ENCODE peak calls at places on chromosome 17, in six cellular contexts. One of them, this sample, is unnamed.

GRCh38 chr17:28896491-28896883 is 1.0 kb downstream of the FLOT2 start:
- DNase-seq in heart left ventricle: no peak
- DNase-seq in effector memory CD4-positive, alpha-beta T cell: no peak
- DNase-seq in lower lobe of right lung: no peak
- DNase-seq in dorsolateral prefrontal cortex: no peak
- DNase-seq in AG10803: no peak
- DNase-seq in this sample: no peak

GRCh38 chr17:64403881-64404460 is 13.3 kb upstream of the PECAM1 start:
- DNase-seq in heart left ventricle: no peak
- DNase-seq in effector memory CD4-positive, alpha-beta T cell: no peak
- DNase-seq in lower lobe of right lung: no peak
- DNase-seq in dorsolateral prefrontal cortex: no peak
- DNase-seq in AG10803: no peak
- DNase-seq in this sample: no peak

GRCh38 chr17:82356845-82357355 is 2.1 kb upstream of the TEX19 start:
- DNase-seq in heart left ventricle: no peak
- DNase-seq in effector memory CD4-positive, alpha-beta T cell: no peak
- DNase-seq in lower lobe of right lung: no peak
- DNase-seq in dorsolateral prefrontal cortex: no peak
- DNase-seq in AG10803: no peak
- DNase-seq in this sample: peak

GRCh38 chr17:67685351-67685750 is 32.4 kb upstream of the NOL11 start:
- DNase-seq in heart left ventricle: no peak
- DNase-seq in effector memory CD4-positive, alpha-beta T cell: no peak
- DNase-seq in lower lobe of right lung: no peak
- DNase-seq in dorsolateral prefrontal cortex: no peak
- DNase-seq in AG10803: no peak
- DNase-seq in this sample: no peak

GRCh38 chr17:81714412-81715106 is 2.5 kb downstream of the SLC25A10 start:
- DNase-seq in heart left ventricle: no peak
- DNase-seq in effector memory CD4-positive, alpha-beta T cell: no peak
- DNase-seq in lower lobe of right lung: no peak
- DNase-seq in dorsolateral prefrontal cortex: no peak
- DNase-seq in AG10803: no peak
- DNase-seq in this sample: peak

GRCh38 chr17:12613566-12613965 is 52.1 kb upstream of the MYOCD start:
- DNase-seq in heart left ventricle: no peak
- DNase-seq in effector memory CD4-positive, alpha-beta T cell: no peak
- DNase-seq in lower lobe of right lung: no peak
- DNase-seq in dorsolateral prefrontal cortex: no peak
- DNase-seq in AG10803: peak
- DNase-seq in this sample: no peak

GRCh38 chr17:2391597-2392251 is 9.1 kb downstream of the MNT start:
- DNase-seq in heart left ventricle: no peak
- DNase-seq in effector memory CD4-positive, alpha-beta T cell: no peak
- DNase-seq in lower lobe of right lung: no peak
- DNase-seq in dorsolateral prefrontal cortex: no peak
- DNase-seq in AG10803: no peak
- DNase-seq in this sample: no peak

GRCh38 chr17:29835438-29836351 is 94.3 kb downstream of the SSH2 start:
- DNase-seq in heart left ventricle: no peak
- DNase-seq in effector memory CD4-positive, alpha-beta T cell: no peak
- DNase-seq in lower lobe of right lung: peak
- DNase-seq in dorsolateral prefrontal cortex: no peak
- DNase-seq in AG10803: peak
- DNase-seq in this sample: peak

GRCh38 chr17:28563475-28563874 is 7.8 kb downstream of the PIGS start:
- DNase-seq in heart left ventricle: no peak
- DNase-seq in effector memory CD4-positive, alpha-beta T cell: no peak
- DNase-seq in lower lobe of right lung: no peak
- DNase-seq in dorsolateral prefrontal cortex: no peak
- DNase-seq in AG10803: peak
- DNase-seq in this sample: no peak

GRCh38 chr17:76529643-76530488 is 7.6 kb downstream of the CYGB start:
- DNase-seq in heart left ventricle: peak
- DNase-seq in effector memory CD4-positive, alpha-beta T cell: no peak
- DNase-seq in lower lobe of right lung: peak
- DNase-seq in dorsolateral prefrontal cortex: no peak
- DNase-seq in AG10803: peak
- DNase-seq in this sample: peak

GRCh38 chr17:82674656-82675475 is 23.6 kb downstream of the RAB40B start:
- DNase-seq in heart left ventricle: no peak
- DNase-seq in effector memory CD4-positive, alpha-beta T cell: no peak
- DNase-seq in lower lobe of right lung: no peak
- DNase-seq in dorsolateral prefrontal cortex: no peak
- DNase-seq in AG10803: no peak
- DNase-seq in this sample: no peak

GRCh38 chr17:76018801-76019200 is 8.3 kb downstream of the EVPL start:
- DNase-seq in heart left ventricle: no peak
- DNase-seq in effector memory CD4-positive, alpha-beta T cell: no peak
- DNase-seq in lower lobe of right lung: no peak
- DNase-seq in dorsolateral prefrontal cortex: no peak
- DNase-seq in AG10803: no peak
- DNase-seq in this sample: no peak

GRCh38 chr17:50909765-50910661 is 43.9 kb upstream of the TOB1 start:
- DNase-seq in heart left ventricle: no peak
- DNase-seq in effector memory CD4-positive, alpha-beta T cell: peak
- DNase-seq in lower lobe of right lung: no peak
- DNase-seq in dorsolateral prefrontal cortex: no peak
- DNase-seq in AG10803: no peak
- DNase-seq in this sample: no peak

GRCh38 chr17:21282231-21282630 is 2.3 kb upstream of the MAP2K3 start:
- DNase-seq in heart left ventricle: peak
- DNase-seq in effector memory CD4-positive, alpha-beta T cell: no peak
- DNase-seq in lower lobe of right lung: no peak
- DNase-seq in dorsolateral prefrontal cortex: no peak
- DNase-seq in AG10803: peak
- DNase-seq in this sample: no peak

GRCh38 chr17:60671482-60671881 is 6.2 kb upstream of the BCAS3 start:
- DNase-seq in heart left ventricle: no peak
- DNase-seq in effector memory CD4-positive, alpha-beta T cell: no peak
- DNase-seq in lower lobe of right lung: no peak
- DNase-seq in dorsolateral prefrontal cortex: no peak
- DNase-seq in AG10803: peak
- DNase-seq in this sample: no peak

GRCh38 chr17:142102-142661 is 4.8 kb downstream of the SCGB1C2 start:
- DNase-seq in heart left ventricle: peak
- DNase-seq in effector memory CD4-positive, alpha-beta T cell: no peak
- DNase-seq in lower lobe of right lung: peak
- DNase-seq in dorsolateral prefrontal cortex: peak
- DNase-seq in AG10803: peak
- DNase-seq in this sample: no peak

GRCh38 chr17:82230627-82231311 is 1.9 kb downstream of the SLC16A3 start:
- DNase-seq in heart left ventricle: peak
- DNase-seq in effector memory CD4-positive, alpha-beta T cell: peak
- DNase-seq in lower lobe of right lung: peak
- DNase-seq in dorsolateral prefrontal cortex: peak
- DNase-seq in AG10803: peak
- DNase-seq in this sample: peak

GRCh38 chr17:17693253-17693954 is 12.1 kb downstream of the RAI1 start:
- DNase-seq in heart left ventricle: peak
- DNase-seq in effector memory CD4-positive, alpha-beta T cell: no peak
- DNase-seq in lower lobe of right lung: peak
- DNase-seq in dorsolateral prefrontal cortex: peak
- DNase-seq in AG10803: no peak
- DNase-seq in this sample: peak

GRCh38 chr17:14525551-14526455 is 224.9 kb downstream of the HS3ST3B1 start:
- DNase-seq in heart left ventricle: no peak
- DNase-seq in effector memory CD4-positive, alpha-beta T cell: no peak
- DNase-seq in lower lobe of right lung: no peak
- DNase-seq in dorsolateral prefrontal cortex: no peak
- DNase-seq in AG10803: no peak
- DNase-seq in this sample: no peak

GRCh38 chr17:74237321-74237720 is 23.9 kb downstream of the TTYH2 start:
- DNase-seq in heart left ventricle: no peak
- DNase-seq in effector memory CD4-positive, alpha-beta T cell: no peak
- DNase-seq in lower lobe of right lung: no peak
- DNase-seq in dorsolateral prefrontal cortex: no peak
- DNase-seq in AG10803: no peak
- DNase-seq in this sample: no peak

GRCh38 chr17:75878174-75878998 is at the start of gene TRIM47:
- DNase-seq in heart left ventricle: peak
- DNase-seq in effector memory CD4-positive, alpha-beta T cell: no peak
- DNase-seq in lower lobe of right lung: peak
- DNase-seq in dorsolateral prefrontal cortex: peak
- DNase-seq in AG10803: peak
- DNase-seq in this sample: peak

GRCh38 chr17:6853764-6854442 is 22.4 kb upstream of the TEKT1 start:
- DNase-seq in heart left ventricle: no peak
- DNase-seq in effector memory CD4-positive, alpha-beta T cell: no peak
- DNase-seq in lower lobe of right lung: no peak
- DNase-seq in dorsolateral prefrontal cortex: no peak
- DNase-seq in AG10803: no peak
- DNase-seq in this sample: no peak

GRCh38 chr17:74972107-74972972 is at the start of gene HID1:
- DNase-seq in heart left ventricle: peak
- DNase-seq in effector memory CD4-positive, alpha-beta T cell: peak
- DNase-seq in lower lobe of right lung: peak
- DNase-seq in dorsolateral prefrontal cortex: peak
- DNase-seq in AG10803: no peak
- DNase-seq in this sample: peak

GRCh38 chr17:50972579-50972978 is 106.4 kb upstream of the TOB1 start:
- DNase-seq in heart left ventricle: no peak
- DNase-seq in effector memory CD4-positive, alpha-beta T cell: no peak
- DNase-seq in lower lobe of right lung: no peak
- DNase-seq in dorsolateral prefrontal cortex: no peak
- DNase-seq in AG10803: no peak
- DNase-seq in this sample: no peak

GRCh38 chr17:42920106-42920900 is 19.7 kb downstream of the G6PC1 start:
- DNase-seq in heart left ventricle: no peak
- DNase-seq in effector memory CD4-positive, alpha-beta T cell: no peak
- DNase-seq in lower lobe of right lung: no peak
- DNase-seq in dorsolateral prefrontal cortex: no peak
- DNase-seq in AG10803: no peak
- DNase-seq in this sample: no peak

GRCh38 chr17:61314368-61315078 is 85.1 kb upstream of the TBX2 start:
- DNase-seq in heart left ventricle: peak
- DNase-seq in effector memory CD4-positive, alpha-beta T cell: no peak
- DNase-seq in lower lobe of right lung: peak
- DNase-seq in dorsolateral prefrontal cortex: no peak
- DNase-seq in AG10803: peak
- DNase-seq in this sample: no peak

GRCh38 chr17:67546578-67547527 is 169.8 kb downstream of the PITPNC1 start:
- DNase-seq in heart left ventricle: peak
- DNase-seq in effector memory CD4-positive, alpha-beta T cell: no peak
- DNase-seq in lower lobe of right lung: peak
- DNase-seq in dorsolateral prefrontal cortex: peak
- DNase-seq in AG10803: no peak
- DNase-seq in this sample: peak

GRCh38 chr17:66200685-66201092 is 8.8 kb upstream of the CEP112 start:
- DNase-seq in heart left ventricle: peak
- DNase-seq in effector memory CD4-positive, alpha-beta T cell: no peak
- DNase-seq in lower lobe of right lung: no peak
- DNase-seq in dorsolateral prefrontal cortex: peak
- DNase-seq in AG10803: peak
- DNase-seq in this sample: peak
- H3K4me3 ChIP-seq in heart left ventricle: no peak
- H3K4me3 ChIP-seq in effector memory CD4-positive, alpha-beta T cell: no peak
- H3K4me3 ChIP-seq in lower lobe of right lung: no peak
- H3K4me3 ChIP-seq in dorsolateral prefrontal cortex: no peak
- H3K4me3 ChIP-seq in AG10803: no peak
- H3K4me3 ChIP-seq in this sample: no peak

GRCh38 chr17:45895969-45896793 is 1.8 kb downstream of the MAPT start:
- DNase-seq in heart left ventricle: no peak
- DNase-seq in effector memory CD4-positive, alpha-beta T cell: no peak
- DNase-seq in lower lobe of right lung: no peak
- DNase-seq in dorsolateral prefrontal cortex: peak
- DNase-seq in AG10803: no peak
- DNase-seq in this sample: no peak
- H3K4me3 ChIP-seq in heart left ventricle: peak
- H3K4me3 ChIP-seq in effector memory CD4-positive, alpha-beta T cell: peak
- H3K4me3 ChIP-seq in lower lobe of right lung: peak
- H3K4me3 ChIP-seq in dorsolateral prefrontal cortex: peak
- H3K4me3 ChIP-seq in AG10803: no peak
- H3K4me3 ChIP-seq in this sample: no peak

GRCh38 chr17:9022553-9023388 is 1.5 kb downstream of the NTN1 start:
- DNase-seq in heart left ventricle: no peak
- DNase-seq in effector memory CD4-positive, alpha-beta T cell: no peak
- DNase-seq in lower lobe of right lung: no peak
- DNase-seq in dorsolateral prefrontal cortex: no peak
- DNase-seq in AG10803: no peak
- DNase-seq in this sample: no peak

GRCh38 chr17:9021158-9021984 is at the start of gene NTN1:
- DNase-seq in heart left ventricle: peak
- DNase-seq in effector memory CD4-positive, alpha-beta T cell: no peak
- DNase-seq in lower lobe of right lung: peak
- DNase-seq in dorsolateral prefrontal cortex: no peak
- DNase-seq in AG10803: peak
- DNase-seq in this sample: peak

GRCh38 chr17:9020824-9021157 is 519 bp upstream of the NTN1 start:
- DNase-seq in heart left ventricle: no peak
- DNase-seq in effector memory CD4-positive, alpha-beta T cell: no peak
- DNase-seq in lower lobe of right lung: no peak
- DNase-seq in dorsolateral prefrontal cortex: no peak
- DNase-seq in AG10803: no peak
- DNase-seq in this sample: no peak

GRCh38 chr17:9023389-9024210 is 2.3 kb downstream of the NTN1 start:
- DNase-seq in heart left ventricle: no peak
- DNase-seq in effector memory CD4-positive, alpha-beta T cell: no peak
- DNase-seq in lower lobe of right lung: no peak
- DNase-seq in dorsolateral prefrontal cortex: no peak
- DNase-seq in AG10803: no peak
- DNase-seq in this sample: no peak

GRCh38 chr17:9021985-9022552 is 759 bp downstream of the NTN1 start:
- DNase-seq in heart left ventricle: peak
- DNase-seq in effector memory CD4-positive, alpha-beta T cell: no peak
- DNase-seq in lower lobe of right lung: no peak
- DNase-seq in dorsolateral prefrontal cortex: no peak
- DNase-seq in AG10803: peak
- DNase-seq in this sample: peak
- H3K4me3 ChIP-seq in heart left ventricle: peak
- H3K4me3 ChIP-seq in effector memory CD4-positive, alpha-beta T cell: peak
- H3K4me3 ChIP-seq in lower lobe of right lung: peak
- H3K4me3 ChIP-seq in dorsolateral prefrontal cortex: peak
- H3K4me3 ChIP-seq in AG10803: peak
- H3K4me3 ChIP-seq in this sample: no peak

GRCh38 chr17:47846741-47847340 is 4.1 kb downstream of the SP6 start:
- DNase-seq in heart left ventricle: no peak
- DNase-seq in effector memory CD4-positive, alpha-beta T cell: no peak
- DNase-seq in lower lobe of right lung: no peak
- DNase-seq in dorsolateral prefrontal cortex: no peak
- DNase-seq in AG10803: no peak
- DNase-seq in this sample: no peak

GRCh38 chr17:47850373-47850691 is 631 bp downstream of the SP6 start:
- DNase-seq in heart left ventricle: no peak
- DNase-seq in effector memory CD4-positive, alpha-beta T cell: no peak
- DNase-seq in lower lobe of right lung: no peak
- DNase-seq in dorsolateral prefrontal cortex: no peak
- DNase-seq in AG10803: no peak
- DNase-seq in this sample: no peak

GRCh38 chr17:47848198-47848513 is 2.8 kb downstream of the SP6 start:
- DNase-seq in heart left ventricle: no peak
- DNase-seq in effector memory CD4-positive, alpha-beta T cell: no peak
- DNase-seq in lower lobe of right lung: no peak
- DNase-seq in dorsolateral prefrontal cortex: no peak
- DNase-seq in AG10803: no peak
- DNase-seq in this sample: no peak

GRCh38 chr17:47844814-47845453 is 3.9 kb upstream of the SCRN2 start:
- DNase-seq in heart left ventricle: no peak
- DNase-seq in effector memory CD4-positive, alpha-beta T cell: no peak
- DNase-seq in lower lobe of right lung: no peak
- DNase-seq in dorsolateral prefrontal cortex: no peak
- DNase-seq in AG10803: peak
- DNase-seq in this sample: no peak

GRCh38 chr17:47847341-47848197 is 3.4 kb downstream of the SP6 start:
- DNase-seq in heart left ventricle: no peak
- DNase-seq in effector memory CD4-positive, alpha-beta T cell: no peak
- DNase-seq in lower lobe of right lung: no peak
- DNase-seq in dorsolateral prefrontal cortex: no peak
- DNase-seq in AG10803: no peak
- DNase-seq in this sample: no peak
- H3K4me3 ChIP-seq in heart left ventricle: no peak
- H3K4me3 ChIP-seq in effector memory CD4-positive, alpha-beta T cell: no peak
- H3K4me3 ChIP-seq in lower lobe of right lung: no peak
- H3K4me3 ChIP-seq in dorsolateral prefrontal cortex: no peak
- H3K4me3 ChIP-seq in AG10803: no peak
- H3K4me3 ChIP-seq in this sample: no peak